ENCODE peak calls at places on chromosomes 7 and 10, in four cellular contexts. Q is hypothalamus; R is stimulated activated effector memory CD8-positive, alpha-beta T cell treated with anti-CD3 and anti-CD28 coated beads, Interleukin-12 subunit alpha, Interleukin-12 subunit beta, amount 100 ng/mL, for 72 hours; G is pulmonary artery endothelial cell. M is an unnamed sample.

GRCh38 chr7:98191668-98192431 is 19.4 kb upstream of the BHLHA15 start:
- DNase-seq in Q (no peak), G (no peak), R (no peak), M (no peak)

GRCh38 chr10:89283988-89284475 is 17.8 kb upstream of the IFIT2 start:
- DNase-seq in G (no peak), R (no peak), Q (no peak), M (no peak)

GRCh38 chr10:104350146-104350635 is 3.4 kb upstream of the CFAP58 start:
- DNase-seq in Q (no peak), G (no peak), R (no peak), M (no peak)

GRCh38 chr7:143008007-143008901 is 18.7 kb downstream of the OR9A2 start:
- DNase-seq in G (no peak), Q (peak; percentile 18), R (peak; percentile 92), M (peak; percentile 89)

GRCh38 chr10:30629653-30630052 is at the start of gene LYZL2:
- DNase-seq in R (peak; percentile 43), G (no peak), Q (no peak), M (no peak)

GRCh38 chr10:79359816-79360498 is 12.7 kb downstream of the PPIF start:
- DNase-seq in G (no peak), R (peak; percentile 40), Q (no peak), M (no peak)

GRCh38 chr7:140230517-140230861 is 53.7 kb upstream of the KDM7A start:
- DNase-seq in Q (no peak), G (no peak), R (peak; percentile 77), M (no peak)

GRCh38 chr7:150338166-150338829 is 3.1 kb downstream of the RARRES2 start:
- DNase-seq in Q (no peak), R (no peak), G (no peak), M (no peak)

GRCh38 chr7:74365320-74366022 is 76.3 kb downstream of the CLIP2 start:
- DNase-seq in G (no peak), R (no peak), Q (peak; percentile 41), M (peak; percentile 70)

GRCh38 chr10:19048479-19048878 is at the start of gene MALRD1:
- DNase-seq in R (no peak), Q (no peak), G (no peak), M (no peak)

GRCh38 chr7:131945313-131945831 is 388.9 kb upstream of the PODXL start:
- DNase-seq in G (no peak), Q (peak; percentile 13), R (peak; percentile 51), M (peak; percentile 71)

GRCh38 chr10:84008878-84009277 is 130.4 kb upstream of the GHITM start:
- DNase-seq in Q (no peak), R (peak; percentile 65), G (no peak), M (peak; percentile 15)

GRCh38 chr7:123440202-123440601 is 94.2 kb downstream of the IQUB start:
- DNase-seq in G (no peak), Q (no peak), R (no peak), M (no peak)

GRCh38 chr10:91340613-91341362 is 69.4 kb upstream of the HECTD2 start:
- DNase-seq in Q (no peak), G (peak; percentile 68), R (no peak), M (no peak)

GRCh38 chr7:120842131-120842621 is 15.8 kb downstream of the TSPAN12 start:
- DNase-seq in G (no peak), R (no peak), Q (no peak), M (no peak)

GRCh38 chr7:155986497-155987160 is 174.4 kb upstream of the SHH start:
- DNase-seq in R (no peak), G (no peak), Q (no peak), M (no peak)

GRCh38 chr7:36084485-36085091 is 68.5 kb upstream of the EEPD1 start:
- DNase-seq in Q (no peak), R (no peak), G (no peak), M (peak; percentile 15)

GRCh38 chr10:64601298-64601697 is 1080.1 kb downstream of the REEP3 start:
- DNase-seq in G (no peak), R (no peak), Q (no peak), M (no peak)

GRCh38 chr10:88417337-88417736 is 165.8 kb downstream of the RNLS start:
- DNase-seq in G (no peak), R (no peak), Q (no peak), M (no peak)

GRCh38 chr10:63206997-63207952 is 74.1 kb downstream of the NRBF2 start:
- DNase-seq in G (peak; percentile 90), R (no peak), Q (peak; percentile 13), M (no peak)

GRCh38 chr7:111164442-111164841 is 73.5 kb downstream of the LRRN3 start:
- DNase-seq in R (no peak), Q (no peak), G (no peak), M (no peak)

GRCh38 chr7:123966936-123967335 is 41.9 kb downstream of the SPAM1 start:
- DNase-seq in R (no peak), G (no peak), Q (no peak), M (no peak)

GRCh38 chr10:51709324-51709972 is 10.1 kb upstream of the CSTF2T start:
- DNase-seq in Q (no peak), G (no peak), R (no peak), M (no peak)

M was measured in neural crest cell.